ENCODE peak calls at places on chromosomes 16 and 17, in nine cellular contexts. One of them, this sample, is unnamed.

GRCh38 chr17:33209671-33210070 is 83.4 kb downstream of the ASIC2 start:
- DNase-seq in gastrocnemius medialis: no peak
- DNase-seq in NCI-H226: no peak
- DNase-seq in stimulated activated CD4-positive, alpha-beta T cell treated with anti-CD3 and anti-CD28 coated beads, TNF-alpha, amount 100 ng/mL, for 1 hour: no peak
- DNase-seq in AG08395: no peak
- DNase-seq in fibroblast of lung: peak; percentile 44
- DNase-seq in GM20000: no peak
- DNase-seq in heart right ventricle: no peak
- DNase-seq in myocyte: no peak
- DNase-seq in this sample: no peak

GRCh38 chr17:226108-226772 is 44.8 kb upstream of the DOC2B start:
- DNase-seq in stimulated activated CD4-positive, alpha-beta T cell treated with anti-CD3 and anti-CD28 coated beads, TNF-alpha, amount 100 ng/mL, for 1 hour: no peak
- DNase-seq in GM20000: no peak
- DNase-seq in heart right ventricle: no peak
- DNase-seq in NCI-H226: no peak
- DNase-seq in AG08395: no peak
- DNase-seq in myocyte: no peak
- DNase-seq in fibroblast of lung: no peak
- DNase-seq in gastrocnemius medialis: no peak
- DNase-seq in this sample: no peak

GRCh38 chr17:36934759-36935630 is 2.3 kb upstream of the LHX1 start:
- DNase-seq in GM20000: peak; percentile 51
- DNase-seq in AG08395: no peak
- DNase-seq in heart right ventricle: no peak
- DNase-seq in fibroblast of lung: no peak
- DNase-seq in stimulated activated CD4-positive, alpha-beta T cell treated with anti-CD3 and anti-CD28 coated beads, TNF-alpha, amount 100 ng/mL, for 1 hour: no peak
- DNase-seq in myocyte: no peak
- DNase-seq in gastrocnemius medialis: no peak
- DNase-seq in NCI-H226: no peak
- DNase-seq in this sample: no peak

GRCh38 chr17:29216856-29217255 is 29.8 kb upstream of the CRYBA1 start:
- DNase-seq in gastrocnemius medialis: no peak
- DNase-seq in myocyte: no peak
- DNase-seq in AG08395: no peak
- DNase-seq in stimulated activated CD4-positive, alpha-beta T cell treated with anti-CD3 and anti-CD28 coated beads, TNF-alpha, amount 100 ng/mL, for 1 hour: no peak
- DNase-seq in fibroblast of lung: no peak
- DNase-seq in heart right ventricle: no peak
- DNase-seq in NCI-H226: no peak
- DNase-seq in GM20000: no peak
- DNase-seq in this sample: no peak

GRCh38 chr16:80346160-80346632 is 194.6 kb upstream of the DYNLRB2 start:
- DNase-seq in myocyte: peak; percentile 68
- DNase-seq in heart right ventricle: no peak
- DNase-seq in stimulated activated CD4-positive, alpha-beta T cell treated with anti-CD3 and anti-CD28 coated beads, TNF-alpha, amount 100 ng/mL, for 1 hour: no peak
- DNase-seq in NCI-H226: no peak
- DNase-seq in AG08395: peak; percentile 61
- DNase-seq in gastrocnemius medialis: no peak
- DNase-seq in fibroblast of lung: peak; percentile 14
- DNase-seq in GM20000: no peak
- DNase-seq in this sample: no peak

GRCh38 chr17:43745541-43745940 is 13.1 kb downstream of the SOST start:
- DNase-seq in fibroblast of lung: no peak
- DNase-seq in gastrocnemius medialis: no peak
- DNase-seq in stimulated activated CD4-positive, alpha-beta T cell treated with anti-CD3 and anti-CD28 coated beads, TNF-alpha, amount 100 ng/mL, for 1 hour: no peak
- DNase-seq in AG08395: peak; percentile 46
- DNase-seq in GM20000: no peak
- DNase-seq in NCI-H226: no peak
- DNase-seq in heart right ventricle: no peak
- DNase-seq in myocyte: no peak
- DNase-seq in this sample: no peak

GRCh38 chr16:58062821-58063220 is 37.3 kb downstream of the MMP15 start:
- DNase-seq in AG08395: no peak
- DNase-seq in fibroblast of lung: no peak
- DNase-seq in stimulated activated CD4-positive, alpha-beta T cell treated with anti-CD3 and anti-CD28 coated beads, TNF-alpha, amount 100 ng/mL, for 1 hour: no peak
- DNase-seq in GM20000: no peak
- DNase-seq in NCI-H226: no peak
- DNase-seq in heart right ventricle: no peak
- DNase-seq in myocyte: no peak
- DNase-seq in gastrocnemius medialis: no peak
- DNase-seq in this sample: no peak

GRCh38 chr17:22703786-22704441 is 1011.6 kb downstream of the KCNJ18 start:
- DNase-seq in myocyte: no peak
- DNase-seq in NCI-H226: no peak
- DNase-seq in GM20000: no peak
- DNase-seq in AG08395: no peak
- DNase-seq in stimulated activated CD4-positive, alpha-beta T cell treated with anti-CD3 and anti-CD28 coated beads, TNF-alpha, amount 100 ng/mL, for 1 hour: no peak
- DNase-seq in heart right ventricle: no peak
- DNase-seq in fibroblast of lung: no peak
- DNase-seq in gastrocnemius medialis: no peak
- DNase-seq in this sample: no peak

GRCh38 chr16:57472665-57473060 is 10.2 kb downstream of the POLR2C start:
- DNase-seq in heart right ventricle: no peak
- DNase-seq in stimulated activated CD4-positive, alpha-beta T cell treated with anti-CD3 and anti-CD28 coated beads, TNF-alpha, amount 100 ng/mL, for 1 hour: no peak
- DNase-seq in myocyte: no peak
- DNase-seq in NCI-H226: no peak
- DNase-seq in fibroblast of lung: no peak
- DNase-seq in AG08395: no peak
- DNase-seq in GM20000: no peak
- DNase-seq in gastrocnemius medialis: no peak
- DNase-seq in this sample: no peak

GRCh38 chr17:34755981-34756669 is 176.7 kb downstream of the TMEM132E start:
- DNase-seq in stimulated activated CD4-positive, alpha-beta T cell treated with anti-CD3 and anti-CD28 coated beads, TNF-alpha, amount 100 ng/mL, for 1 hour: no peak
- DNase-seq in NCI-H226: no peak
- DNase-seq in heart right ventricle: no peak
- DNase-seq in gastrocnemius medialis: no peak
- DNase-seq in AG08395: no peak
- DNase-seq in fibroblast of lung: no peak
- DNase-seq in myocyte: no peak
- DNase-seq in GM20000: no peak
- DNase-seq in this sample: no peak